ENCODE peak calls at places on chromosome 22, in ten cellular contexts. T, W, C, S, R, E, Z, V, Q and J are unnamed samples.

GRCh38 chr22:32473388-32473952 is 1.1 kb upstream of the FBXO7 start:
- DNase-seq in T (no peak), W (no peak), C (peak), S (no peak), R (peak), E (no peak), Z (peak), V (peak), Q (peak), J (peak)

GRCh38 chr22:43829904-43830851 is 18.1 kb upstream of the EFCAB6 start:
- DNase-seq in T (no peak), W (peak), C (no peak), S (no peak), R (no peak), E (peak), Z (no peak), V (no peak), Q (peak), J (no peak)

GRCh38 chr22:42994917-42995562 is 19.9 kb downstream of the PACSIN2 start:
- DNase-seq in T (peak), W (no peak), C (peak), S (no peak), R (peak), E (no peak), Z (peak), V (no peak), Q (peak), J (no peak)

GRCh38 chr22:30351226-30351625 is 5.5 kb downstream of the SF3A1 start:
- DNase-seq in T (no peak), W (no peak), C (no peak), S (no peak), R (no peak), E (no peak), Z (no peak), V (no peak), Q (no peak), J (no peak)

GRCh38 chr22:24207264-24208011 is 26.2 kb downstream of the SUSD2 start:
- DNase-seq in T (no peak), W (no peak), C (no peak), S (no peak), R (no peak), E (no peak), Z (no peak), V (no peak), Q (peak), J (no peak)

GRCh38 chr22:48940266-48940987 is 887.2 kb downstream of the BRD1 start:
- DNase-seq in T (no peak), W (peak), C (no peak), S (no peak), R (no peak), E (no peak), Z (no peak), V (peak), Q (no peak), J (no peak)

GRCh38 chr22:28341001-28341400 is 338.6 kb downstream of the TTC28 start:
- DNase-seq in T (no peak), W (no peak), C (peak), S (no peak), R (no peak), E (no peak), Z (no peak), V (no peak), Q (peak), J (no peak)

GRCh38 chr22:48035897-48036296 is 1273.4 kb downstream of the TBC1D22A start:
- DNase-seq in T (no peak), W (no peak), C (no peak), S (no peak), R (no peak), E (no peak), Z (no peak), V (no peak), Q (no peak), J (no peak)

GRCh38 chr22:27857441-27857840 is 55.9 kb upstream of the MN1 start:
- DNase-seq in T (no peak), W (no peak), C (no peak), S (no peak), R (no peak), E (no peak), Z (peak), V (no peak), Q (no peak), J (no peak)

GRCh38 chr22:36541831-36542391 is 12.9 kb upstream of the EIF3D start:
- DNase-seq in T (no peak), W (no peak), C (peak), S (no peak), R (no peak), E (no peak), Z (peak), V (no peak), Q (peak), J (no peak)

GRCh38 chr22:44669725-44670027 is 32.3 kb upstream of the PRR5 start:
- DNase-seq in T (peak), W (no peak), C (peak), S (no peak), R (no peak), E (no peak), Z (no peak), V (no peak), Q (no peak), J (no peak)

GRCh38 chr22:42814616-42815015 is 42.5 kb downstream of the ARFGAP3 start:
- DNase-seq in T (no peak), W (no peak), C (no peak), S (no peak), R (no peak), E (no peak), Z (no peak), V (no peak), Q (no peak), J (no peak)

GRCh38 chr22:42461511-42461910 is 29.3 kb upstream of the NFAM1 start:
- DNase-seq in T (no peak), W (no peak), C (no peak), S (no peak), R (no peak), E (no peak), Z (no peak), V (no peak), Q (no peak), J (no peak)

GRCh38 chr22:20153945-20154344 is 3.1 kb upstream of the CCDC188 start:
- DNase-seq in T (no peak), W (no peak), C (no peak), S (no peak), R (no peak), E (peak), Z (no peak), V (no peak), Q (no peak), J (no peak)

GRCh38 chr22:32619614-32620426 is 145.2 kb downstream of the FBXO7 start:
- DNase-seq in T (peak), W (no peak), C (no peak), S (no peak), R (no peak), E (no peak), Z (no peak), V (no peak), Q (peak), J (no peak)

GRCh38 chr22:20080776-20081654 is 974 bp downstream of the DGCR8 start:
- DNase-seq in T (peak), W (no peak), C (peak), S (peak), R (peak), E (no peak), Z (peak), V (no peak), Q (peak), J (no peak)

GRCh38 chr22:19995611-19996339 is 20.8 kb downstream of the ARVCF start:
- DNase-seq in T (peak), W (no peak), C (no peak), S (no peak), R (no peak), E (no peak), Z (peak), V (no peak), Q (no peak), J (no peak)

GRCh38 chr22:43443072-43443471 is 31.3 kb downstream of the MPPED1 start:
- DNase-seq in T (no peak), W (peak), C (no peak), S (no peak), R (no peak), E (no peak), Z (no peak), V (no peak), Q (no peak), J (no peak)

GRCh38 chr22:20131856-20132685 is 467 bp downstream of the ZDHHC8 start:
- DNase-seq in T (peak), W (peak), C (no peak), S (no peak), R (no peak), E (no peak), Z (no peak), V (no peak), Q (no peak), J (no peak)

GRCh38 chr22:26709617-26710390 is 52.4 kb downstream of the MIAT start:
- DNase-seq in T (no peak), W (no peak), C (peak), S (no peak), R (no peak), E (no peak), Z (no peak), V (no peak), Q (peak), J (no peak)

GRCh38 chr22:41048791-41049717 is 43.3 kb upstream of the EP300 start:
- DNase-seq in T (peak), W (peak), C (no peak), S (no peak), R (no peak), E (peak), Z (peak), V (no peak), Q (peak), J (no peak)

GRCh38 chr22:33400891-33401290 is 342.7 kb upstream of the SYN3 start:
- DNase-seq in T (no peak), W (no peak), C (no peak), S (no peak), R (no peak), E (no peak), Z (no peak), V (no peak), Q (no peak), J (no peak)

GRCh38 chr22:44119669-44120313 is 60.9 kb upstream of the PARVG start:
- DNase-seq in T (no peak), W (peak), C (no peak), S (no peak), R (no peak), E (no peak), Z (no peak), V (no peak), Q (no peak), J (no peak)

GRCh38 chr22:21824439-21824912 is 43.0 kb downstream of the MAPK1 start:
- DNase-seq in T (no peak), W (no peak), C (no peak), S (no peak), R (peak), E (no peak), Z (no peak), V (no peak), Q (no peak), J (no peak)
- H3K4me3 ChIP-seq in T (no peak), W (no peak), C (no peak), S (no peak), R (no peak), E (no peak), Z (no peak), V (no peak), Q (no peak), J (no peak)

DNA sequence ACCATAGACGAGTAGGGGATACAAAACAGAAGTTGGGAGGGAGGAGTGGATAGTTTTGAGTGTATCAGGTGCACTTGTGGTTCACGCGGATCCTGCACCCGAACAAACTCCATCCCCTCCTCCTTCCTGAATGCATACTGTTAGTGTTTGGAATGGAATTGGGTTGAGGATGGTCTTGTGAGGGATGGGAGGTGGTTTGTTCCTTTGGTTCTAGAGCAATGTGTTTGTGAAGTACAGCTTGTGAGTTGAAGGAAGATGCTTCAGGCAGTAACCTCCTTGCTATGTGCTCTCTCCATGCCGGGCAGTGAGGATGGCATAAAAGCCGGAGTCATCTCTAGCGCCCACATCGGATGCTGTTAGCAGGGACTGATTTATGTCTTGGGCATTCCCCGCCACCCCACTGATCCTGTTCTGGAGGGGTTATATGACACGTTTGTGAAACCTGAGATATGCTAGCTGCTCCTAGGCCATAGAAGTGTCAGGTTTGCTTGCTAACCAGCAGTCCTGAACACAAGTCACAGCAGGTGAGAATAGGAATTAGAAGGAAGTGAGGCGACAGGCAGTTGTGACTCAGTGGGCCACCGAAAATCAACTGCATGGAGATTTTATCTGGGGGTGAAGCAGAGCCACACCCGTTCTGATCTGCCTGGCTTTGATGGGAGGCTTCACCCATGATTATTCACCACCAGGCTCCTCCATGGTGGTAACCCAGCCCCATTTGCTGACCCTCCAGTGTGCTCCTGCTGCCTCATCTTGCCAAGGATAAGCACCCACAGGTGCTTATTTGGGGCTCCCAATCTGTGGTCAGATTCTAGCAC is 2.2 kb downstream of the BCR start:
- DNase-seq in T (no peak), W (no peak), C (peak), S (no peak), R (peak), E (peak), Z (no peak), V (no peak), Q (no peak), J (no peak)
- H3K4me3 ChIP-seq in T (peak), W (peak), C (peak), S (peak), R (peak), E (peak), Z (peak), V (peak), Q (peak), J (peak)

GRCh38 chr22:35406443-35406842 is 6.5 kb downstream of the MCM5 start:
- DNase-seq in T (no peak), W (no peak), C (no peak), S (no peak), R (no peak), E (no peak), Z (no peak), V (no peak), Q (no peak), J (no peak)

GRCh38 chr22:35407352-35407751 is 7.4 kb downstream of the MCM5 start:
- DNase-seq in T (no peak), W (no peak), C (no peak), S (no peak), R (no peak), E (no peak), Z (no peak), V (no peak), Q (no peak), J (no peak)

GRCh38 chr22:35411112-35411511 is 11.2 kb downstream of the MCM5 start:
- DNase-seq in T (peak), W (no peak), C (no peak), S (no peak), R (peak), E (no peak), Z (no peak), V (no peak), Q (no peak), J (no peak)

GRCh38 chr22:35410663-35411034 is 10.7 kb downstream of the MCM5 start:
- DNase-seq in T (no peak), W (no peak), C (no peak), S (no peak), R (no peak), E (no peak), Z (no peak), V (no peak), Q (no peak), J (no peak)

DNA sequence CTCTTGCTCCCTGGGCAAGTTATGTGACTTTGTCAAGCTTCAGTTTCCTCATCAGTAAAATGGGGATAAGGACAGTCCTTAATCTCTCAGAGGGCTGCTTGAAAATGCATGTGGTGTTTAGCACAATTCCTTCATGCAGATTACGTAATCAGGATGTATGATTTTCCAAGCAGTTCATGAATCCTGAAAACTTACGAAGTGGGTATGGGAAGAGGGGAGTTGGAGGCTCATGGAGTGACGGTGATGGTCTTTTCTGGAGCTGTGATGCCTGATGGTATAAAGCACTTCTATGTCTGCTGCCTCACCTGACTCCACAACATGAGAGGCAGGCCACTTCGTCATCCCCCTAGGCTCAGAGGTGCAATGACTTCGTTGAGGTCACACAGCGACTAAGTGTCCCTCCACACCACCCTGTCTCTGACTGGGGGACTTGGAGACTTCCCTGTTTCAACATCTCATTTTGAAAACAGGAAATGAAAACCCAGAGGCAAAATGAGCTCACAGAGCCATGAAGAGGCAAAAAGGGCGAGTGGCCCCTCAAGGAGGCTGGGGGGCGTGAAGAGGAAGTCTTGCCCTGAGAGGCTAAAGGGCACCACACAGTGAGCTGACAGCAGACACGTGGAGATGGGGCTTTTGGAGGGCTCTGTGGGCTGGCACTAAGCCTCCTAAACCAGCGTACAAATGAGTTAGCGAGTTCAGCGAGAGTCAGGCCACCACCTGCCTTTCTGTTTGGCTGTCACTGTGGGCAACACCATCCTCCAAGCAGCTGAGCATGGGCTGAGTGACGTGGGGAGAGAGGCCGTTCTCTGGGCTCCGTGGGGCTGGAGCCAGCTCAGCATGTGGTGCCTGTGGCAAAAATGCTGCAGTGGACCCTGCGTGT is 10.1 kb downstream of the MCM5 start:
- DNase-seq in T (peak), W (peak), C (no peak), S (no peak), R (peak), E (no peak), Z (no peak), V (no peak), Q (no peak), J (no peak)
- H3K4me3 ChIP-seq in T (no peak), W (no peak), C (no peak), S (no peak), R (peak), E (no peak), Z (no peak), V (no peak), Q (no peak), J (no peak)

GRCh38 chr22:50084085-50084484 is 1.1 kb downstream of the MLC1 start:
- DNase-seq in T (no peak), W (no peak), C (no peak), S (no peak), R (no peak), E (no peak), Z (no peak), V (no peak), Q (no peak), J (no peak)

GRCh38 chr22:50084570-50084969 is 656 bp downstream of the MLC1 start:
- DNase-seq in T (no peak), W (no peak), C (no peak), S (no peak), R (no peak), E (no peak), Z (no peak), V (no peak), Q (no peak), J (no peak)

GRCh38 chr22:50086526-50086925 is 1.3 kb upstream of the MLC1 start:
- DNase-seq in T (no peak), W (no peak), C (peak), S (no peak), R (no peak), E (no peak), Z (peak), V (no peak), Q (no peak), J (no peak)

GRCh38 chr22:50083462-50084081 is 1.7 kb downstream of the MLC1 start:
- DNase-seq in T (no peak), W (no peak), C (peak), S (no peak), R (no peak), E (no peak), Z (no peak), V (no peak), Q (no peak), J (no peak)

DNA sequence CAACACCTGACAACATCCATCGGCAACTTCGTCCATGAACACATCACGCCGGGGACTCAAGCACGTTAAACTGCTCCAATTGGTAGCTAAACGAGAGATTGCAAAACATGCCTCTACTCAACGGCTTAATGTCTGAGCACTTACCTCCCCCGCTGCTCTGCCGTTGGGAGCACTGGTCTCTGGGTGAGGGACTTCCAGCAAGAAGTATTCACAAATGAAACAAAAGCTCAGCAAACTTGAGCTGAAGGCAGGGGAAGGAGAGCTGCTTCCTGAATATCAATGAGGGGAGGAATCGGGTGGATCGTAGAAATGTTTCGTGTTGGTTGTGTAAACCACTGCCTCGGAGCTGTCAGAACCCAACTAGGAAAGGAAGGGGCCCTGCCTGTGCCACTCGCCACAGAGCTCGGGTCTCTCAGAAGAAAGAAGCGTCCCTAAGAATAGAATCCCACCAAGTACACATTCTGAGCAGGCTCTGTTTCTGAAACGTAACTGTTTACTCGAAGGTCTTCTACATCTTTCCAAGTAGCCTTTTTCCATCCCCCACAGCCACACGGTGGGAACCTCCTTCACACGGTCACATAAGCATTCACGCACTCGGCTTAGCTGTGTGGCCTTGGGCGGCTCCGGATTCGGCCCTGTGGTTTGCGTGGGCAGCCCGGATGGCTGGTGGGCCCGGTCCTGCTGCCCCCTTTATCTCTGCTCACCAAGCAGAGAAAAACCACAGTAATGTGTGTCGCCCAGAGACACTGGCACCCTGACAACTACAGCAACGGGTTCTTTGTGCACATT is at the start of gene MLC1:
- DNase-seq in T (no peak), W (no peak), C (peak), S (no peak), R (no peak), E (no peak), Z (no peak), V (no peak), Q (no peak), J (peak)
- H3K4me3 ChIP-seq in T (no peak), W (peak), C (no peak), S (no peak), R (no peak), E (peak), Z (no peak), V (no peak), Q (no peak), J (peak)

GRCh38 chr22:46063861-46064235 is 86.5 kb upstream of the PPARA start:
- DNase-seq in T (peak), W (peak), C (no peak), S (no peak), R (no peak), E (no peak), Z (no peak), V (no peak), Q (no peak), J (no peak)
- H3K4me3 ChIP-seq in T (no peak), W (peak), C (no peak), S (no peak), R (no peak), E (peak), Z (no peak), V (no peak), Q (no peak), J (no peak)

DNA sequence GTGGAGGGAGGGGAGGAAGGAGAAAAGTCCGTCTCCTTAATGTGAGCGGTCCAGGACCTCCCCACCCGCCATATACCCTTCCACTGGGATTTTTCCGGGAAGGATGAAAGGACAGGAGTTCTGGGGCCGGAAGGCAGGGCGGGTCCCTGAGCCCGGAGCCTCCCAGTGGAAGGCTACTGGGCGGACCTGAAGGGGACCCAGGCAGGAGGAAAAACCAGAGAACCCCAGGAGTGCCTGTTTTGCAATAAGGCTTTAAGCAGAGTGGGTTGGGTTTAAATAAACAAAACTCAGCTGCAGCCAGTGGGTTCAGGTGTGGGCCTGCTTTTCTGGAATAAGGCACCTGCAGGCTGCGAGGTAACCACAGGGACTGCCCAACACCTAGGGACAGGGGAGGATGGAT is 1.7 kb upstream of the CELSR1 start:
- DNase-seq in T (no peak), W (peak), C (peak), S (no peak), R (no peak), E (no peak), Z (no peak), V (no peak), Q (no peak), J (no peak)
- H3K4me3 ChIP-seq in T (no peak), W (peak), C (peak), S (peak), R (no peak), E (no peak), Z (no peak), V (no peak), Q (peak), J (no peak)